ENCODE peak calls at places on chromosomes 6 and 20, in six cellular contexts. A is left ventricle myocardium inferior, Q is uterus, I is B cell, O is GM12865, E is fibroblast of villous mesenchyme. K is an unnamed sample.

GRCh38 chr6:168132531-168133184 is 53.6 kb upstream of the FRMD1 start:
- DNase-seq in A (peak; percentile 69), Q (peak; percentile 57), I (no peak), O (no peak), E (peak; percentile 85), K (no peak)

GRCh38 chr6:148288566-148288965 is 54.1 kb upstream of the SASH1 start:
- DNase-seq in A (no peak), Q (no peak), I (no peak), O (no peak), E (no peak), K (no peak)

GRCh38 chr20:58131581-58132142 is 96.8 kb downstream of the ANKRD60 start:
- DNase-seq in A (no peak), Q (no peak), I (no peak), O (no peak), E (peak; percentile 75), K (no peak)

GRCh38 chr6:8268156-8268555 is 165.8 kb upstream of the EEF1E1 start:
- DNase-seq in A (no peak), Q (no peak), I (no peak), O (no peak), E (no peak), K (no peak)

GRCh38 chr6:83872386-83873118 is 13.1 kb downstream of the CYB5R4 start:
- DNase-seq in A (no peak), Q (no peak), I (no peak), O (no peak), E (no peak), K (no peak)

GRCh38 chr20:64056889-64057627 is 5.9 kb upstream of the TCEA2 start:
- DNase-seq in A (no peak), Q (no peak), I (no peak), O (no peak), E (no peak), K (no peak)

GRCh38 chr20:59933296-59933848 is at the start of gene SYCP2:
- DNase-seq in A (peak; percentile 67), Q (peak; percentile 40), I (peak; percentile 73), O (peak; percentile 80), E (peak; percentile 34), K (no peak)

GRCh38 chr6:82208914-82209313 is 38.6 kb downstream of the IBTK start:
- DNase-seq in A (no peak), Q (no peak), I (no peak), O (no peak), E (no peak), K (no peak)

GRCh38 chr6:90940812-90941481 is 354.1 kb upstream of the MAP3K7 start:
- DNase-seq in A (no peak), Q (no peak), I (peak; percentile 58), O (peak; percentile 90), E (peak; percentile 71), K (peak; percentile 5)

GRCh38 chr6:157200117-157200516 is 123.2 kb downstream of the TMEM242 start:
- DNase-seq in A (no peak), Q (no peak), I (no peak), O (no peak), E (no peak), K (no peak)

GRCh38 chr20:931401-931800 is 15.3 kb upstream of the ANGPT4 start:
- DNase-seq in A (no peak), Q (no peak), I (no peak), O (no peak), E (no peak), K (no peak)

GRCh38 chr6:159107451-159108260 is 61.5 kb upstream of the FNDC1 start:
- DNase-seq in A (no peak), Q (no peak), I (peak; percentile 81), O (peak; percentile 73), E (no peak), K (no peak)

GRCh38 chr6:159109391-159109790 is 59.8 kb upstream of the FNDC1 start:
- DNase-seq in A (no peak), Q (no peak), I (no peak), O (no peak), E (no peak), K (no peak)

GRCh38 chr6:159108438-159108985 is 60.7 kb upstream of the FNDC1 start:
- DNase-seq in A (no peak), Q (no peak), I (no peak), O (no peak), E (no peak), K (no peak)

GRCh38 chr6:159110748-159111147 is 58.5 kb upstream of the FNDC1 start:
- DNase-seq in A (no peak), Q (no peak), I (no peak), O (no peak), E (no peak), K (no peak)

GRCh38 chr6:159110013-159110412 is 59.2 kb upstream of the FNDC1 start:
- DNase-seq in A (no peak), Q (no peak), I (peak; percentile 53), O (peak; percentile 67), E (peak; percentile 49), K (no peak)
- TF ChIP-seq CTCF in A (peak; percentile 54), Q (peak; percentile 34), I (peak; percentile 81), O (peak; percentile 81), E (peak; percentile 76), K (peak; percentile 24)

GRCh38 chr6:28167926-28168325 is 26.2 kb downstream of the ZKSCAN8 start:
- DNase-seq in A (no peak), Q (no peak), I (no peak), O (peak; percentile 3), E (no peak), K (no peak)
- TF ChIP-seq CTCF in A (no peak), Q (no peak), I (no peak), O (no peak), E (no peak), K (no peak)

GRCh38 chr6:46490425-46491200 is 636 bp downstream of the RCAN2 start:
- DNase-seq in A (peak; percentile 44), Q (peak; percentile 49), I (peak; percentile 12), O (no peak), E (no peak), K (no peak)
- TF ChIP-seq CTCF in A (peak; percentile 37), Q (no peak), I (no peak), O (peak; percentile 5), E (peak; percentile 34), K (peak; percentile 6)

GRCh38 chr20:15711177-15711576 is 862.1 kb downstream of the KIF16B start:
- DNase-seq in A (no peak), Q (no peak), I (no peak), O (no peak), E (no peak), K (no peak)

GRCh38 chr20:15706719-15707118 is 866.5 kb downstream of the KIF16B start:
- DNase-seq in A (no peak), Q (no peak), I (no peak), O (no peak), E (no peak), K (no peak)

GRCh38 chr20:15703171-15703911 is 869.9 kb downstream of the KIF16B start:
- DNase-seq in A (no peak), Q (no peak), I (no peak), O (peak; percentile 7), E (no peak), K (peak; percentile 21)

GRCh38 chr20:15705975-15706374 is 867.3 kb downstream of the KIF16B start:
- DNase-seq in A (no peak), Q (no peak), I (no peak), O (no peak), E (no peak), K (no peak)

DNA sequence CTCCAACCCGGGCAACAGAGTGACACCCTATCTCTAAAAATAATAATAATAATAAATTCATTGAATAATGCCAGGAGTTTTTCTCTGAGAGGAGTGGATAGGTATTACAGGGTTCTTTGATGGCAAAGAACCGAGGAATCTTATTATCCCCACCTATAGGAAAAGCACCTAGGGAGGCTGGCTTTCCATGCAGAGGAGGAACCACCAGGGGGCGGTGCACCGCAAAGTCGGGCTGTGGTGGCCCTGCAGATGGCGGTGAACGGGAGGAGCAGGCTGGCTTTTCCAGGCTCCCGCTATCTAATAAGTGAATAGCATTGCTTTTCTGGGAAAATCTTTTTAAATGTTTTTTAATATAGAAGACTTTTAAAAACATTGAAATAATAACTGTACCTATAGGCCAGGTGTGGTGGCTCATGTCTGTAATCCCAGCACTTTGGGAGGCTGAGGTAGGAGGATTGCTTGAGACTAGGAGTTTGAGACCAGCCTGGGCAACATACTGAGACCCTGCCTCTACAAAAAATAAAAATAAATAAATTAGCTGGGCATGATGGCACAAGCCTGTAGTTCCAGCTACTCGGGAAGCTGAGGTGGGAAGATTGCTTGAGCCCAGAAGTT is 864.2 kb downstream of the KIF16B start:
- DNase-seq in A (peak; percentile 30), Q (no peak), I (peak; percentile 73), O (peak; percentile 67), E (peak; percentile 7), K (no peak)
- TF ChIP-seq CTCF in A (peak; percentile 58), Q (no peak), I (peak; percentile 81), O (peak; percentile 80), E (peak; percentile 53), K (peak; percentile 24)

DNA sequence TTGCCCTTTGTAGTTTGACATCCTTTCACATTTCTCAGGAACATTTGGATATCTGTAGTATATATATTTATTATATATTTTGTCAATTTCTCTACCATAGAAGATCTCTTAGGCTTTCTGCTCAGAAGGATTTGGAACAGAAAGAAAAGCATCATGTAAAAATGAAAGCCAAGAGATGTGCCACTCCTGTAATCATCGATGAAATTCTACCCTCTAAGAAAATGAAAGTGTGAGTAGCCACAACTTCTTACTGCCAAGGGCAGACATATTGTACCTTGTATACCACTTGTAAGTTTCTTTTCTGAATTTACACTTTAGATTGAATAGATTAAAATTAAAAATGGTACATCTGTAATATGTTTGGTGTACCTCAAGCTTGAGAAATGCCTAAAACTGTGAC is 31.2 kb downstream of the TPX2 start:
- DNase-seq in A (no peak), Q (no peak), I (no peak), O (no peak), E (peak; percentile 22), K (no peak)
- TF ChIP-seq CTCF in A (no peak), Q (no peak), I (no peak), O (no peak), E (no peak), K (no peak)